ENCODE peak calls at places on chromosomes 11 and 22, in nine cellular contexts. Q is upper lobe of left lung; V is IMR-90; L is tibial artery; I is tibial nerve; Z is Calu3; F is CD8-positive, alpha-beta T cell; M is brain microvascular endothelial cell; N is left lung. G is an unnamed sample.

GRCh38 chr11:13010737-13011342 is 1.7 kb downstream of the RASSF10 start:
- DNase-seq in Q (peak), V (no peak), L (no peak), I (no peak), Z (peak), F (no peak), M (no peak), N (peak), G (no peak)

GRCh38 chr11:235180-235997 is 753 bp downstream of the SIRT3 start:
- DNase-seq in Q (no peak), V (peak), L (no peak), I (no peak), Z (no peak), F (no peak), M (no peak), N (no peak), G (no peak)

GRCh38 chr22:50083462-50084081 is 1.7 kb downstream of the MLC1 start:
- DNase-seq in Q (no peak), V (no peak), L (no peak), I (no peak), Z (no peak), F (no peak), M (no peak), N (no peak), G (no peak)

GRCh38 chr11:20444537-20444936 is 57.0 kb downstream of the PRMT3 start:
- DNase-seq in Q (no peak), V (no peak), L (no peak), I (no peak), Z (no peak), F (no peak), M (no peak), N (no peak), G (no peak)

GRCh38 chr11:33912405-33913361 is 20.8 kb upstream of the LMO2 start:
- DNase-seq in Q (no peak), V (peak), L (peak), I (no peak), Z (no peak), F (no peak), M (peak), N (no peak), G (peak)

GRCh38 chr22:32378703-32379272 is 21.1 kb downstream of the RFPL3 start:
- DNase-seq in Q (no peak), V (peak), L (no peak), I (no peak), Z (peak), F (no peak), M (peak), N (no peak), G (no peak)

GRCh38 chr11:104164028-104164520 is at the start of gene PDGFD:
- DNase-seq in Q (peak), V (peak), L (peak), I (peak), Z (peak), F (peak), M (peak), N (peak), G (peak)

GRCh38 chr22:37273126-37273845 is 9.0 kb upstream of the CYTH4 start:
- DNase-seq in Q (no peak), V (peak), L (no peak), I (no peak), Z (no peak), F (no peak), M (peak), N (peak), G (no peak)

GRCh38 chr11:65558002-65558784 is at the start of gene LTBP3:
- DNase-seq in Q (peak), V (peak), L (peak), I (peak), Z (peak), F (peak), M (peak), N (peak), G (peak)

GRCh38 chr22:38429460-38430128 is 25.4 kb downstream of the KCNJ4 start:
- DNase-seq in Q (no peak), V (peak), L (no peak), I (no peak), Z (no peak), F (no peak), M (no peak), N (no peak), G (no peak)

GRCh38 chr11:69984457-69985261 is 93.5 kb upstream of the ANO1 start:
- DNase-seq in Q (no peak), V (no peak), L (no peak), I (no peak), Z (no peak), F (no peak), M (no peak), N (no peak), G (no peak)

GRCh38 chr11:113532697-113533424 is 57.7 kb upstream of the DRD2 start:
- DNase-seq in Q (peak), V (peak), L (peak), I (peak), Z (peak), F (peak), M (peak), N (no peak), G (peak)

GRCh38 chr11:128610765-128611617 is 23.6 kb upstream of the ETS1 start:
- DNase-seq in Q (no peak), V (no peak), L (no peak), I (no peak), Z (no peak), F (peak), M (no peak), N (no peak), G (peak)

GRCh38 chr11:45411221-45411946 is 125.2 kb upstream of the SYT13 start:
- DNase-seq in Q (no peak), V (peak), L (no peak), I (no peak), Z (no peak), F (no peak), M (peak), N (no peak), G (no peak)

GRCh38 chr11:43515090-43515489 is 156.4 kb downstream of the TTC17 start:
- DNase-seq in Q (no peak), V (no peak), L (no peak), I (no peak), Z (no peak), F (no peak), M (no peak), N (no peak), G (no peak)

GRCh38 chr11:76054330-76054729 is 152.0 kb downstream of the WNT11 start:
- DNase-seq in Q (no peak), V (no peak), L (no peak), I (no peak), Z (no peak), F (no peak), M (no peak), N (no peak), G (no peak)

GRCh38 chr11:114820621-114821020 is 142.3 kb downstream of the NXPE2 start:
- DNase-seq in Q (no peak), V (no peak), L (no peak), I (no peak), Z (no peak), F (no peak), M (no peak), N (no peak), G (no peak)

GRCh38 chr11:82811369-82811768 is 77.7 kb upstream of the FAM181B start:
- DNase-seq in Q (no peak), V (no peak), L (no peak), I (no peak), Z (no peak), F (no peak), M (no peak), N (peak), G (no peak)

GRCh38 chr22:45083659-45084305 is 74.0 kb upstream of the PHF21B start:
- DNase-seq in Q (no peak), V (peak), L (no peak), I (no peak), Z (no peak), F (no peak), M (no peak), N (no peak), G (no peak)

GRCh38 chr11:73236879-73237278 is 18.8 kb downstream of the P2RY2 start:
- DNase-seq in Q (peak), V (peak), L (no peak), I (peak), Z (peak), F (no peak), M (no peak), N (no peak), G (no peak)

GRCh38 chr11:133986545-133986944 is 29.8 kb upstream of the IGSF9B start:
- DNase-seq in Q (no peak), V (no peak), L (no peak), I (no peak), Z (no peak), F (no peak), M (no peak), N (peak), G (no peak)

GRCh38 chr11:15800121-15800800 is 556.1 kb downstream of the SOX6 start:
- DNase-seq in Q (peak), V (peak), L (peak), I (peak), Z (peak), F (no peak), M (peak), N (peak), G (no peak)

GRCh38 chr22:17164392-17165024 is 5.4 kb upstream of the HDHD5 start:
- DNase-seq in Q (no peak), V (no peak), L (no peak), I (no peak), Z (no peak), F (no peak), M (no peak), N (no peak), G (no peak)

GRCh38 chr22:29912605-29913398 is 29.8 kb downstream of the MTMR3 start:
- DNase-seq in Q (no peak), V (peak), L (no peak), I (no peak), Z (peak), F (no peak), M (peak), N (no peak), G (no peak)

GRCh38 chr11:65445604-65446445 is 23.2 kb downstream of the NEAT1 start:
- DNase-seq in Q (peak), V (peak), L (no peak), I (no peak), Z (no peak), F (no peak), M (peak), N (peak), G (no peak)

GRCh38 chr22:45878051-45878764 is 98.8 kb downstream of the WNT7B start:
- DNase-seq in Q (peak), V (no peak), L (peak), I (no peak), Z (no peak), F (no peak), M (no peak), N (peak), G (peak)

GRCh38 chr11:27201454-27202302 is 161.1 kb downstream of the BBOX1 start:
- DNase-seq in Q (peak), V (peak), L (peak), I (peak), Z (peak), F (no peak), M (peak), N (no peak), G (no peak)

GRCh38 chr11:127106142-127106541 is 105.6 kb upstream of the KIRREL3 start:
- DNase-seq in Q (peak), V (peak), L (no peak), I (no peak), Z (peak), F (no peak), M (no peak), N (no peak), G (no peak)

GRCh38 chr11:46300270-46300669 is 22.8 kb downstream of the CREB3L1 start:
- DNase-seq in Q (no peak), V (no peak), L (no peak), I (no peak), Z (no peak), F (no peak), M (no peak), N (no peak), G (no peak)

GRCh38 chr11:118901494-118902335 is 18.0 kb downstream of the CXCR5 start:
- DNase-seq in Q (no peak), V (no peak), L (no peak), I (no peak), Z (no peak), F (peak), M (no peak), N (peak), G (no peak)

GRCh38 chr11:19013181-19013857 is 47.2 kb downstream of the MRGPRX2 start:
- DNase-seq in Q (no peak), V (no peak), L (no peak), I (no peak), Z (peak), F (no peak), M (no peak), N (no peak), G (no peak)
- TF ChIP-seq CTCF in Q (no peak), V (no peak), L (no peak), I (no peak), Z (no peak), F (no peak), M (no peak), N (no peak), G (no peak)

GRCh38 chr22:19166421-19166820 is 12.1 kb downstream of the SLC25A1 start:
- DNase-seq in Q (no peak), V (no peak), L (no peak), I (no peak), Z (no peak), F (no peak), M (no peak), N (no peak), G (no peak)

GRCh38 chr22:19169947-19170318 is 8.6 kb downstream of the SLC25A1 start:
- DNase-seq in Q (no peak), V (no peak), L (no peak), I (no peak), Z (no peak), F (no peak), M (no peak), N (no peak), G (no peak)

GRCh38 chr22:19167106-19167869 is 11.2 kb downstream of the SLC25A1 start:
- DNase-seq in Q (no peak), V (no peak), L (no peak), I (no peak), Z (no peak), F (no peak), M (no peak), N (no peak), G (no peak)

GRCh38 chr22:19169002-19169946 is 9.3 kb downstream of the SLC25A1 start:
- DNase-seq in Q (no peak), V (no peak), L (no peak), I (no peak), Z (no peak), F (no peak), M (no peak), N (peak), G (no peak)

GRCh38 chr22:19168088-19168890 is 10.2 kb downstream of the SLC25A1 start:
- DNase-seq in Q (no peak), V (no peak), L (no peak), I (no peak), Z (no peak), F (no peak), M (no peak), N (no peak), G (no peak)
- TF ChIP-seq CTCF in Q (no peak), V (no peak), L (no peak), I (no peak), Z (no peak), F (no peak), M (peak), N (no peak), G (no peak)

GRCh38 chr22:26669060-26669481 is 11.7 kb downstream of the MIAT start:
- DNase-seq in Q (no peak), V (peak), L (no peak), I (no peak), Z (peak), F (no peak), M (peak), N (no peak), G (no peak)
- TF ChIP-seq CTCF in Q (no peak), V (peak), L (no peak), I (no peak), Z (peak), F (no peak), M (peak), N (peak), G (no peak)

GRCh38 chr11:125554038-125554437 is 15.2 kb upstream of the EI24 start:
- DNase-seq in Q (no peak), V (no peak), L (no peak), I (no peak), Z (no peak), F (no peak), M (no peak), N (no peak), G (no peak)
- TF ChIP-seq CTCF in Q (no peak), V (no peak), L (no peak), I (no peak), Z (no peak), F (no peak), M (no peak), N (no peak), G (no peak)